ENCODE peak calls at places on chromosomes 1 and 21, in ten cellular contexts. U is CD8-positive, alpha-beta T cell; Z is GM23338; S is esophagus muscularis mucosa; V is mesendoderm; A is psoas muscle; P is lung; O is cardiac muscle cell; X is iPS DF 6.9; J is uterus. G is an unnamed sample.
A peak's percentile ranks its signal among the peaks of the same experiment; 100 is the strongest.

GRCh38 chr1:39332291-39332690 is 127.8 kb downstream of the MACF1 start:
- DNase-seq in V (no peak), X (no peak), S (no peak), A (no peak), O (no peak), U (no peak), Z (no peak), P (no peak), J (no peak), G (no peak)

GRCh38 chr1:86741947-86742572 is 37.7 kb downstream of the SH3GLB1 start:
- DNase-seq in S (no peak), Z (peak; percentile 62), O (peak; percentile 62), U (no peak), V (peak; percentile 28), X (no peak), P (no peak), J (no peak), A (no peak), G (no peak)

GRCh38 chr1:52127181-52128175 is 14.4 kb upstream of the ZFYVE9 start:
- DNase-seq in P (peak; percentile 30), U (no peak), X (no peak), Z (peak; percentile 35), A (no peak), V (peak; percentile 22), J (no peak), O (peak; percentile 48), S (no peak), G (no peak)

GRCh38 chr1:232207089-232207723 is 422.7 kb downstream of the SIPA1L2 start:
- DNase-seq in A (no peak), Z (no peak), U (no peak), S (no peak), O (no peak), V (peak; percentile 13), P (no peak), J (no peak), X (no peak), G (no peak)

GRCh38 chr1:18373882-18374493 is 106.7 kb upstream of the KLHDC7A start:
- DNase-seq in U (no peak), O (peak; percentile 63), J (no peak), Z (peak; percentile 85), S (no peak), P (no peak), V (peak; percentile 75), A (no peak), X (peak; percentile 52), G (no peak)

GRCh38 chr1:54809496-54810074 is 8.5 kb upstream of the TTC22 start:
- DNase-seq in A (no peak), V (no peak), U (no peak), X (no peak), P (no peak), Z (no peak), S (no peak), O (no peak), J (no peak), G (no peak)

GRCh38 chr1:8552820-8553397 is 235.0 kb downstream of the SLC45A1 start:
- DNase-seq in V (no peak), J (no peak), X (no peak), O (no peak), A (no peak), U (no peak), P (no peak), Z (no peak), S (no peak), G (no peak)

GRCh38 chr1:39776400-39776713 is 5.2 kb upstream of the OXCT2 start:
- DNase-seq in A (no peak), P (no peak), Z (no peak), U (no peak), X (no peak), O (no peak), V (no peak), S (no peak), J (no peak), G (no peak)

GRCh38 chr1:157628773-157629172 is 30.9 kb upstream of the FCRL4 start:
- DNase-seq in Z (no peak), A (no peak), J (no peak), O (no peak), X (no peak), V (no peak), S (no peak), P (no peak), U (no peak), G (no peak)

GRCh38 chr1:175319112-175319911 is 126.7 kb upstream of the KIAA0040 start:
- DNase-seq in J (peak; percentile 81), O (peak; percentile 88), U (peak; percentile 82), Z (peak; percentile 84), S (no peak), A (peak; percentile 87), P (peak; percentile 77), X (peak; percentile 68), V (peak; percentile 78), G (peak; percentile 52)

GRCh38 chr1:232991238-232991637 is 40.8 kb downstream of the NTPCR start:
- DNase-seq in O (no peak), X (no peak), S (no peak), U (no peak), Z (no peak), V (no peak), P (no peak), J (no peak), A (no peak), G (no peak)

GRCh38 chr1:233721003-233721595 is 107.2 kb downstream of the KCNK1 start:
- DNase-seq in V (peak; percentile 54), S (peak; percentile 50), X (no peak), A (no peak), Z (peak; percentile 37), J (no peak), P (no peak), O (no peak), U (no peak), G (no peak)

GRCh38 chr1:44543064-44543815 is 131.0 kb downstream of the TMEM53 start:
- DNase-seq in V (peak; percentile 97), Z (peak; percentile 98), J (no peak), X (peak; percentile 95), U (no peak), S (no peak), O (no peak), A (no peak), P (no peak), G (no peak)

GRCh38 chr1:59202455-59202854 is 94.4 kb upstream of the FGGY start:
- DNase-seq in S (no peak), J (no peak), X (no peak), U (no peak), Z (no peak), V (no peak), P (no peak), A (no peak), O (no peak), G (no peak)
- H3K27ac ChIP-seq in S (no peak overlapping the region), J (no peak overlapping the region), X (no peak overlapping the region), U (no peak overlapping the region), Z (no peak overlapping the region), V (no peak overlapping the region), P (no peak overlapping the region), A (no peak overlapping the region), O (no peak overlapping the region), G (no peak overlapping the region)

DNA sequence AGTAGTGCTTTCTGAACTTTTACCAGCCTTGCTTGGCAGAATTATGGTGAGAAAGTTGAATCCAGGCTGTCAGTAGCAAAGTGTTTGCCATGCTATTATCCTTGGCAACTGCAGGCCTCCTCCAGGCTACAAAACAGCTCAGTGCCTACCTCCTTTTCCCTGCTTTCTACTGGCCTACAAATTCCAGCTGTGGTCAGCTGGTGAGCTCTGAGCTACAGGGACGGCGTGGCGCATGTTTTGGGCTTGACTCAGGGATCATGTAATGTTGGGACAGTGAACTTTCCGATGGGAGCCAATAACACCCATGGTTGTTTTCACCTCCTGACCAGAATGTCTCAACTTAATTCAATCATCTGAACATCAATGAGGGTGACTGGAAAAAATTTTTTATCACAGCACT is 456.2 kb upstream of the ADAMTS5 start:
- DNase-seq in A (peak; percentile 69), S (no peak), P (peak; percentile 36), O (no peak), V (peak; percentile 66), U (no peak), X (no peak), Z (no peak), J (peak; percentile 50), G (no peak)
- H3K27ac ChIP-seq in A (no peak overlapping the region), S (peak overlapping the region; percentile 19), P (no peak overlapping the region), O (no peak overlapping the region), V (no peak overlapping the region), U (no peak overlapping the region), X (no peak overlapping the region), Z (no peak overlapping the region), J (peak overlapping the region; percentile 61), G (no peak overlapping the region)

GRCh38 chr1:46519209-46519608 is 29.6 kb downstream of the DMBX1 start:
- DNase-seq in X (no peak), S (no peak), U (no peak), O (no peak), A (no peak), V (no peak), P (no peak), J (no peak), Z (no peak), G (no peak)

GRCh38 chr1:46521417-46521816 is 30.0 kb downstream of the KNCN start:
- DNase-seq in U (no peak), Z (no peak), V (no peak), J (no peak), P (no peak), S (no peak), X (no peak), O (no peak), A (no peak), G (no peak)

GRCh38 chr1:46517932-46518498 is 28.4 kb downstream of the DMBX1 start:
- DNase-seq in J (no peak), U (no peak), O (no peak), Z (no peak), X (no peak), V (no peak), A (peak; percentile 15), P (no peak), S (no peak), G (no peak)

GRCh38 chr1:46522184-46522968 is 29.1 kb downstream of the KNCN start:
- DNase-seq in S (no peak), A (peak; percentile 64), J (peak; percentile 20), X (no peak), U (no peak), O (no peak), P (peak; percentile 73), V (no peak), Z (no peak), G (no peak)

GRCh38 chr1:46520063-46520911 is 30.7 kb downstream of the DMBX1 start:
- DNase-seq in U (no peak), V (peak; percentile 59), Z (peak; percentile 64), J (no peak), S (no peak), P (peak; percentile 51), A (peak; percentile 43), X (no peak), O (peak; percentile 82), G (no peak)
- H3K27ac ChIP-seq in U (no peak overlapping the region), V (no peak overlapping the region), Z (no peak overlapping the region), J (no peak overlapping the region), S (no peak overlapping the region), P (peak overlapping the region; percentile 41), A (no peak overlapping the region), X (no peak overlapping the region), O (peak overlapping the region; percentile 39), G (no peak overlapping the region)

DNA sequence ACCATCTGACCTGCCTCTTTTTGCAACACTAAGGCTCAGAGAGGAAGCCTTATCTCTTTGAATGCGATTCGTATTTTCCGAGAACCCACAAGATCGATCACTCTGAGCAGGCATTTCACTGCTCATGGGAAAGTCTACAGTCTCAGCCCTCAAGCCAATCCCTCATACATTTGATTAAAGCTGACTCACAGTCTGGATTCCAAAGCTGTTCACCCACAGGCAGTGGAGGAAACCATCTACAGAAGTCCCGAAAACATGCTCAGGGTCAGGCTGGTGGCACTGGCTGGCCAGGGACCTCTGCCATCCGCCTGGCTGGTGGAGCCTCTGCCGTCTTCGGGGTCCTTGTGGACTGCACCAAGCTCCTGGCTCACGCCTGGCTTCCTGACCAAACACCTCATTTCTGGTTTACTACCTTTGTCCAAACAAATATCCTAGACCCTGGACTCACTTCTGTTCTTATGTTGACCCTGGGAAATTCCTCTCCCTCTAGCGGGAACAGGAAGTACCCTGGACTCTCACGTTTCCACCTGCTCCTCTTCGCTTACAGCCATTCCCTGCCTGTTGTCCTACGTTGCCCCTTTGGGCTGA is 650.0 kb downstream of the SMYD3 start:
- DNase-seq in X (no peak), Z (no peak), O (no peak), J (no peak), A (no peak), P (no peak), U (no peak), V (peak; percentile 57), S (no peak), G (no peak)
- H3K27ac ChIP-seq in X (no peak overlapping the region), Z (no peak overlapping the region), O (no peak overlapping the region), J (no peak overlapping the region), A (no peak overlapping the region), P (no peak overlapping the region), U (no peak overlapping the region), V (no peak overlapping the region), S (no peak overlapping the region), G (no peak overlapping the region)

G was measured in caudate nucleus.